ENCODE peak calls at places on chromosomes 7 and 10, in eight cellular contexts. One of them, this sample, is unnamed.

GRCh38 chr10:23868121-23868520 is 340.8 kb upstream of the KIAA1217 start:
- DNase-seq in NCI-H2029: no peak
- DNase-seq in fibroblast of lung: no peak
- DNase-seq in NAMALWA: no peak
- DNase-seq in NT2/D1: no peak
- DNase-seq in dermis microvascular lymphatic vessel endothelial cell: no peak
- DNase-seq in AG10803: no peak
- DNase-seq in Right ventricle myocardium superior: no peak
- DNase-seq in this sample: no peak

GRCh38 chr7:151310578-151310977 is 31.0 kb upstream of the NUB1 start:
- DNase-seq in NAMALWA: peak; percentile 54
- DNase-seq in AG10803: peak; percentile 26
- DNase-seq in NT2/D1: no peak
- DNase-seq in fibroblast of lung: peak; percentile 37
- DNase-seq in NCI-H2029: no peak
- DNase-seq in dermis microvascular lymphatic vessel endothelial cell: no peak
- DNase-seq in Right ventricle myocardium superior: no peak
- DNase-seq in this sample: no peak

GRCh38 chr10:107653832-107654287 is 489.4 kb upstream of the SORCS1 start:
- DNase-seq in NAMALWA: peak; percentile 34
- DNase-seq in fibroblast of lung: peak; percentile 38
- DNase-seq in Right ventricle myocardium superior: no peak
- DNase-seq in dermis microvascular lymphatic vessel endothelial cell: peak; percentile 0
- DNase-seq in AG10803: peak; percentile 64
- DNase-seq in NT2/D1: no peak
- DNase-seq in NCI-H2029: no peak
- DNase-seq in this sample: no peak

GRCh38 chr10:15369642-15370211 is 1.4 kb downstream of the FAM171A1 start:
- DNase-seq in NT2/D1: no peak
- DNase-seq in NCI-H2029: no peak
- DNase-seq in NAMALWA: no peak
- DNase-seq in AG10803: no peak
- DNase-seq in dermis microvascular lymphatic vessel endothelial cell: no peak
- DNase-seq in fibroblast of lung: no peak
- DNase-seq in Right ventricle myocardium superior: no peak
- DNase-seq in this sample: peak; percentile 32

GRCh38 chr10:44261710-44262455 is 123.0 kb downstream of the CXCL12 start:
- DNase-seq in NAMALWA: no peak
- DNase-seq in NT2/D1: no peak
- DNase-seq in NCI-H2029: no peak
- DNase-seq in dermis microvascular lymphatic vessel endothelial cell: no peak
- DNase-seq in fibroblast of lung: no peak
- DNase-seq in Right ventricle myocardium superior: peak; percentile 52
- DNase-seq in AG10803: peak; percentile 79
- DNase-seq in this sample: no peak

GRCh38 chr7:1558181-1558811 is 2.3 kb upstream of the TMEM184A start:
- DNase-seq in fibroblast of lung: no peak
- DNase-seq in Right ventricle myocardium superior: peak; percentile 79
- DNase-seq in AG10803: no peak
- DNase-seq in dermis microvascular lymphatic vessel endothelial cell: no peak
- DNase-seq in NT2/D1: no peak
- DNase-seq in NAMALWA: no peak
- DNase-seq in NCI-H2029: no peak
- DNase-seq in this sample: no peak

GRCh38 chr7:40749877-40750276 is 615.1 kb downstream of the SUGCT start:
- DNase-seq in dermis microvascular lymphatic vessel endothelial cell: no peak
- DNase-seq in NT2/D1: no peak
- DNase-seq in fibroblast of lung: peak; percentile 12
- DNase-seq in AG10803: peak; percentile 52
- DNase-seq in Right ventricle myocardium superior: no peak
- DNase-seq in NCI-H2029: no peak
- DNase-seq in NAMALWA: no peak
- DNase-seq in this sample: no peak

GRCh38 chr7:130982160-130982638 is 248.2 kb upstream of the KLF14 start:
- DNase-seq in AG10803: peak; percentile 41
- DNase-seq in dermis microvascular lymphatic vessel endothelial cell: peak; percentile 30
- DNase-seq in fibroblast of lung: peak; percentile 55
- DNase-seq in NT2/D1: peak; percentile 30
- DNase-seq in Right ventricle myocardium superior: no peak
- DNase-seq in NAMALWA: peak; percentile 82
- DNase-seq in NCI-H2029: peak; percentile 40
- DNase-seq in this sample: no peak

GRCh38 chr10:35340975-35341374 is 4.7 kb downstream of the CCNY start:
- DNase-seq in AG10803: peak; percentile 45
- DNase-seq in NCI-H2029: no peak
- DNase-seq in NAMALWA: no peak
- DNase-seq in dermis microvascular lymphatic vessel endothelial cell: no peak
- DNase-seq in NT2/D1: no peak
- DNase-seq in fibroblast of lung: no peak
- DNase-seq in Right ventricle myocardium superior: peak; percentile 53
- DNase-seq in this sample: no peak

GRCh38 chr10:44426247-44427034 is 41.5 kb upstream of the CXCL12 start:
- DNase-seq in NCI-H2029: no peak
- DNase-seq in AG10803: no peak
- DNase-seq in dermis microvascular lymphatic vessel endothelial cell: no peak
- DNase-seq in NAMALWA: no peak
- DNase-seq in NT2/D1: no peak
- DNase-seq in Right ventricle myocardium superior: no peak
- DNase-seq in fibroblast of lung: no peak
- DNase-seq in this sample: no peak

GRCh38 chr7:16007911-16008310 is 321.4 kb upstream of the MEOX2 start:
- DNase-seq in AG10803: peak; percentile 58
- DNase-seq in NT2/D1: no peak
- DNase-seq in dermis microvascular lymphatic vessel endothelial cell: no peak
- DNase-seq in fibroblast of lung: no peak
- DNase-seq in NAMALWA: no peak
- DNase-seq in Right ventricle myocardium superior: no peak
- DNase-seq in NCI-H2029: no peak
- DNase-seq in this sample: no peak

GRCh38 chr7:112449353-112449752 is 907 bp upstream of the IFRD1 start:
- DNase-seq in NAMALWA: peak; percentile 37
- DNase-seq in fibroblast of lung: no peak
- DNase-seq in NCI-H2029: peak; percentile 45
- DNase-seq in Right ventricle myocardium superior: no peak
- DNase-seq in AG10803: no peak
- DNase-seq in NT2/D1: no peak
- DNase-seq in dermis microvascular lymphatic vessel endothelial cell: peak; percentile 47
- DNase-seq in this sample: no peak

GRCh38 chr7:151759591-151760042 is 117.3 kb downstream of the PRKAG2 start:
- DNase-seq in NAMALWA: peak; percentile 76
- DNase-seq in fibroblast of lung: peak; percentile 69
- DNase-seq in AG10803: peak; percentile 50
- DNase-seq in Right ventricle myocardium superior: peak; percentile 49
- DNase-seq in NCI-H2029: peak; percentile 31
- DNase-seq in NT2/D1: peak; percentile 60
- DNase-seq in dermis microvascular lymphatic vessel endothelial cell: peak; percentile 53
- DNase-seq in this sample: no peak

GRCh38 chr10:52071814-52072213 is 242.3 kb upstream of the DKK1 start:
- DNase-seq in dermis microvascular lymphatic vessel endothelial cell: no peak
- DNase-seq in Right ventricle myocardium superior: no peak
- DNase-seq in NAMALWA: no peak
- DNase-seq in AG10803: no peak
- DNase-seq in NT2/D1: no peak
- DNase-seq in fibroblast of lung: no peak
- DNase-seq in NCI-H2029: no peak
- DNase-seq in this sample: no peak

GRCh38 chr10:73892314-73893080 is 18.1 kb upstream of the CAMK2G start:
- DNase-seq in fibroblast of lung: peak; percentile 80
- DNase-seq in Right ventricle myocardium superior: no peak
- DNase-seq in NAMALWA: no peak
- DNase-seq in AG10803: peak; percentile 85
- DNase-seq in NCI-H2029: no peak
- DNase-seq in dermis microvascular lymphatic vessel endothelial cell: no peak
- DNase-seq in NT2/D1: no peak
- DNase-seq in this sample: no peak

GRCh38 chr7:127673902-127674301 is 21.9 kb downstream of the SND1 start:
- DNase-seq in dermis microvascular lymphatic vessel endothelial cell: no peak
- DNase-seq in Right ventricle myocardium superior: no peak
- DNase-seq in NCI-H2029: no peak
- DNase-seq in NT2/D1: no peak
- DNase-seq in AG10803: peak; percentile 25
- DNase-seq in NAMALWA: no peak
- DNase-seq in fibroblast of lung: no peak
- DNase-seq in this sample: no peak

GRCh38 chr10:58384095-58384494 is 1.1 kb upstream of the TFAM start:
- DNase-seq in fibroblast of lung: no peak
- DNase-seq in AG10803: no peak
- DNase-seq in dermis microvascular lymphatic vessel endothelial cell: no peak
- DNase-seq in NAMALWA: peak; percentile 77
- DNase-seq in NT2/D1: no peak
- DNase-seq in Right ventricle myocardium superior: no peak
- DNase-seq in NCI-H2029: no peak
- DNase-seq in this sample: no peak